ENCODE peak calls at places on chromosomes 1 and 21, in eight cellular contexts. N, Y, Q, B, I, U, H and J are unnamed samples.

GRCh38 chr1:17170571-17170970 is 34.4 kb upstream of the PADI1 start:
- DNase-seq in N (no peak), Y (no peak), Q (no peak), B (no peak), I (peak; percentile 71), U (no peak), H (no peak), J (no peak)

GRCh38 chr21:45049725-45050359 is 24.5 kb upstream of the ADARB1 start:
- DNase-seq in N (no peak), Y (no peak), Q (no peak), B (no peak), I (no peak), U (no peak), H (no peak), J (peak; percentile 54)

GRCh38 chr1:95023399-95024050 is 49.2 kb downstream of the ALG14 start:
- DNase-seq in N (peak; percentile 63), Y (no peak), Q (no peak), B (no peak), I (peak; percentile 95), U (no peak), H (no peak), J (no peak)

GRCh38 chr1:17347769-17348592 is 24.0 kb upstream of the PADI6 start:
- DNase-seq in N (peak; percentile 94), Y (no peak), Q (no peak), B (no peak), I (no peak), U (peak; percentile 61), H (no peak), J (no peak)

GRCh38 chr1:111852216-111852615 is 96.5 kb downstream of the DDX20 start:
- DNase-seq in N (no peak), Y (no peak), Q (no peak), B (no peak), I (no peak), U (no peak), H (no peak), J (no peak)

GRCh38 chr1:161216945-161217712 is 2.0 kb downstream of the FCER1G start:
- DNase-seq in N (no peak), Y (no peak), Q (no peak), B (no peak), I (no peak), U (no peak), H (peak; percentile 76), J (no peak)

GRCh38 chr1:43438006-43438405 is 15.7 kb downstream of the HYI start:
- DNase-seq in N (no peak), Y (no peak), Q (peak; percentile 13), B (no peak), I (no peak), U (no peak), H (no peak), J (no peak)

GRCh38 chr1:54370287-54371003 is 35.7 kb downstream of the SSBP3 start:
- DNase-seq in N (no peak), Y (no peak), Q (no peak), B (no peak), I (no peak), U (no peak), H (no peak), J (no peak)

GRCh38 chr1:180966744-180967536 is 54.2 kb downstream of the KIAA1614 start:
- DNase-seq in N (no peak), Y (no peak), Q (no peak), B (no peak), I (no peak), U (no peak), H (no peak), J (no peak)

GRCh38 chr1:220592714-220593113 is 64.8 kb downstream of the MARK1 start:
- DNase-seq in N (no peak), Y (no peak), Q (no peak), B (no peak), I (no peak), U (no peak), H (no peak), J (no peak)

GRCh38 chr1:96845464-96845863 is 123.9 kb downstream of the PTBP2 start:
- DNase-seq in N (peak; percentile 47), Y (no peak), Q (peak; percentile 72), B (no peak), I (no peak), U (peak; percentile 15), H (no peak), J (no peak)

GRCh38 chr1:158121604-158122254 is 59.0 kb upstream of the CD1D start:
- DNase-seq in N (peak; percentile 74), Y (peak; percentile 29), Q (peak; percentile 52), B (no peak), I (peak; percentile 41), U (peak; percentile 59), H (no peak), J (no peak)

GRCh38 chr21:14968029-14968428 is 96.8 kb downstream of the NRIP1 start:
- DNase-seq in N (peak; percentile 64), Y (no peak), Q (no peak), B (no peak), I (no peak), U (no peak), H (no peak), J (no peak)

GRCh38 chr1:26358411-26359384 is 4.8 kb upstream of the CRYBG2 start:
- DNase-seq in N (peak; percentile 98), Y (peak; percentile 89), Q (no peak), B (no peak), I (no peak), U (peak; percentile 51), H (no peak), J (no peak)

GRCh38 chr1:26360051-26360806 is 6.3 kb upstream of the CRYBG2 start:
- DNase-seq in N (peak; percentile 22), Y (peak; percentile 61), Q (no peak), B (no peak), I (no peak), U (no peak), H (no peak), J (no peak)

GRCh38 chr1:26362331-26362730 is 8.4 kb upstream of the CRYBG2 start:
- DNase-seq in N (no peak), Y (no peak), Q (no peak), B (no peak), I (no peak), U (no peak), H (no peak), J (no peak)

GRCh38 chr1:26361605-26362122 is 7.7 kb upstream of the CRYBG2 start:
- DNase-seq in N (no peak), Y (no peak), Q (no peak), B (no peak), I (no peak), U (no peak), H (no peak), J (no peak)

GRCh38 chr1:26360807-26361604 is 7.1 kb upstream of the CRYBG2 start:
- DNase-seq in N (no peak), Y (no peak), Q (no peak), B (no peak), I (no peak), U (no peak), H (no peak), J (no peak)
- H3K4me3 ChIP-seq in N (no peak overlapping the region), Y (peak overlapping the region; percentile 64), Q (no peak overlapping the region), B (peak overlapping the region; percentile 44), I (peak overlapping the region; percentile 38), U (no peak overlapping the region), H (peak overlapping the region; percentile 36), J (peak overlapping the region; percentile 39)

GRCh38 chr1:155125511-155125945 is 2.1 kb upstream of the EFNA1 start:
- DNase-seq in N (peak; percentile 93), Y (no peak), Q (no peak), B (no peak), I (no peak), U (no peak), H (no peak), J (no peak)

GRCh38 chr1:155127672-155128468 is at the start of gene EFNA1:
- DNase-seq in N (peak; percentile 73), Y (peak; percentile 36), Q (peak; percentile 62), B (peak; percentile 80), I (no peak), U (no peak), H (no peak), J (no peak)

GRCh38 chr1:155127105-155127671 is 488 bp upstream of the EFNA1 start:
- DNase-seq in N (peak; percentile 96), Y (no peak), Q (peak; percentile 63), B (peak; percentile 87), I (no peak), U (no peak), H (peak; percentile 75), J (peak; percentile 83)

GRCh38 chr1:155125946-155126493 is 1.7 kb upstream of the EFNA1 start:
- DNase-seq in N (peak; percentile 48), Y (no peak), Q (peak; percentile 61), B (peak; percentile 65), I (no peak), U (no peak), H (no peak), J (no peak)

GRCh38 chr1:155126494-155127104 is 1.1 kb upstream of the EFNA1 start:
- DNase-seq in N (peak; percentile 73), Y (peak; percentile 72), Q (no peak), B (peak; percentile 76), I (no peak), U (no peak), H (no peak), J (peak; percentile 83)
- H3K4me3 ChIP-seq in N (peak overlapping the region; percentile 96), Y (peak overlapping the region; percentile 53), Q (no peak overlapping the region), B (peak overlapping the region; percentile 60), I (peak overlapping the region; percentile 46), U (peak overlapping the region; percentile 97), H (peak overlapping the region; percentile 79), J (peak overlapping the region; percentile 83)

GRCh38 chr1:11761988-11762406 is at the start of gene C1orf167:
- DNase-seq in N (peak; percentile 32), Y (no peak), Q (no peak), B (no peak), I (no peak), U (no peak), H (no peak), J (no peak)

GRCh38 chr1:11759791-11760190 is 2.2 kb upstream of the C1orf167 start:
- DNase-seq in N (no peak), Y (no peak), Q (no peak), B (no peak), I (no peak), U (no peak), H (no peak), J (no peak)

GRCh38 chr1:11757047-11757446 is 4.9 kb upstream of the C1orf167 start:
- DNase-seq in N (no peak), Y (no peak), Q (no peak), B (no peak), I (no peak), U (no peak), H (no peak), J (no peak)

GRCh38 chr1:11764519-11764918 is 2.5 kb downstream of the C1orf167 start:
- DNase-seq in N (no peak), Y (no peak), Q (no peak), B (no peak), I (no peak), U (no peak), H (no peak), J (no peak)

DNA sequence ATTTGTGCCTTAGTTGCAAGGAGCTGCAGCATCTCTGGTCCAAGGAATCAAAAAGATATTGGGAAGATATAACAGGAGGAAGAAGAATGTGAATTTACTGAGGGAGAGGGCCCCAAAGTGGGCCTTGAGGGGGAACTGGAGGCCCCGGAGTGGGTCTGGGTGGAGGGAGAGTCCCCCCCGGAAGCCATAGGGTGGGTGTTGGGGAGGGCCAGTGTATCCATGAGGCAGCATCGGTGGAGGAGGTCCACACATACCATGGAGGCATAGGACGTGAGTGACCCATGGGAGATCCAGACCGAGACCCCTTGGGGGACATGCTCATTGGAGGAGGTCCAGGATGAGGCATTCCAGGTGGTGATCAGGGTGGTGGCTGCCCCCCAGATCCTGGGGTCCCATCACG is 708 bp upstream of the C1orf167 start:
- DNase-seq in N (no peak), Y (no peak), Q (no peak), B (no peak), I (no peak), U (no peak), H (no peak), J (no peak)
- H3K4me3 ChIP-seq in N (no peak overlapping the region), Y (no peak overlapping the region), Q (no peak overlapping the region), B (no peak overlapping the region), I (no peak overlapping the region), U (no peak overlapping the region), H (no peak overlapping the region), J (no peak overlapping the region)

GRCh38 chr21:46049890-46050650 is 47.8 kb upstream of the COL6A2 start:
- DNase-seq in N (no peak), Y (no peak), Q (no peak), B (no peak), I (no peak), U (no peak), H (peak; percentile 56), J (peak; percentile 66)
- H3K4me3 ChIP-seq in N (no peak overlapping the region), Y (no peak overlapping the region), Q (no peak overlapping the region), B (no peak overlapping the region), I (no peak overlapping the region), U (no peak overlapping the region), H (no peak overlapping the region), J (no peak overlapping the region)